ENCODE peak calls at places on chromosomes 3 and 15, in four cellular contexts. One of them, this sample, is unnamed.

GRCh38 chr3:130700541-130700940 is 46.1 kb downstream of the PIK3R4 start:
- DNase-seq in brain microvascular endothelial cell: no peak
- DNase-seq in tibial nerve: peak
- DNase-seq in heart right ventricle: no peak
- DNase-seq in this sample: no peak

GRCh38 chr3:86563358-86563970 is 427.5 kb downstream of the VGLL3 start:
- DNase-seq in brain microvascular endothelial cell: no peak
- DNase-seq in tibial nerve: no peak
- DNase-seq in heart right ventricle: no peak
- DNase-seq in this sample: no peak

GRCh38 chr3:149367021-149367840 is 10.2 kb downstream of the TM4SF1 start:
- DNase-seq in brain microvascular endothelial cell: peak
- DNase-seq in tibial nerve: no peak
- DNase-seq in heart right ventricle: no peak
- DNase-seq in this sample: no peak

GRCh38 chr15:34782901-34783300 is 12.4 kb downstream of the ACTC1 start:
- DNase-seq in brain microvascular endothelial cell: no peak
- DNase-seq in tibial nerve: no peak
- DNase-seq in heart right ventricle: no peak
- DNase-seq in this sample: no peak

GRCh38 chr3:194364652-194365434 is 4.7 kb downstream of the LRRC15 start:
- DNase-seq in brain microvascular endothelial cell: peak
- DNase-seq in tibial nerve: no peak
- DNase-seq in heart right ventricle: peak
- DNase-seq in this sample: no peak

GRCh38 chr3:29802057-29802456 is 521.2 kb downstream of the RBMS3 start:
- DNase-seq in brain microvascular endothelial cell: peak
- DNase-seq in tibial nerve: no peak
- DNase-seq in heart right ventricle: no peak
- DNase-seq in this sample: no peak

GRCh38 chr15:35673093-35673573 is 127.2 kb upstream of the DPH6 start:
- DNase-seq in brain microvascular endothelial cell: no peak
- DNase-seq in tibial nerve: no peak
- DNase-seq in heart right ventricle: no peak
- DNase-seq in this sample: no peak

GRCh38 chr3:187072102-187072501 is 67.2 kb downstream of the RPL39L start:
- DNase-seq in brain microvascular endothelial cell: no peak
- DNase-seq in tibial nerve: no peak
- DNase-seq in heart right ventricle: no peak
- DNase-seq in this sample: no peak

GRCh38 chr3:109952924-109953323 is 615.6 kb upstream of the DPPA4 start:
- DNase-seq in brain microvascular endothelial cell: peak
- DNase-seq in tibial nerve: no peak
- DNase-seq in heart right ventricle: no peak
- DNase-seq in this sample: no peak

GRCh38 chr15:20644896-20645295 is 103.3 kb upstream of the GOLGA6L6 start:
- DNase-seq in brain microvascular endothelial cell: no peak
- DNase-seq in tibial nerve: no peak
- DNase-seq in heart right ventricle: no peak
- DNase-seq in this sample: no peak

GRCh38 chr15:52529289-52529929 is 729 bp upstream of the MYO5A start:
- DNase-seq in brain microvascular endothelial cell: peak
- DNase-seq in tibial nerve: no peak
- DNase-seq in heart right ventricle: no peak
- DNase-seq in this sample: no peak

GRCh38 chr3:21142949-21143348 is 608.1 kb downstream of the ZNF385D start:
- DNase-seq in brain microvascular endothelial cell: no peak
- DNase-seq in tibial nerve: no peak
- DNase-seq in heart right ventricle: no peak
- DNase-seq in this sample: no peak

GRCh38 chr3:152272771-152273242 is 4.1 kb downstream of the MBNL1 start:
- DNase-seq in brain microvascular endothelial cell: peak
- DNase-seq in tibial nerve: no peak
- DNase-seq in heart right ventricle: no peak
- DNase-seq in this sample: no peak

GRCh38 chr3:57826952-57827723 is 71.0 kb downstream of the SLMAP start:
- DNase-seq in brain microvascular endothelial cell: no peak
- DNase-seq in tibial nerve: no peak
- DNase-seq in heart right ventricle: no peak
- DNase-seq in this sample: no peak

GRCh38 chr15:100873029-100873677 is 6.5 kb upstream of the ALDH1A3 start:
- DNase-seq in brain microvascular endothelial cell: peak
- DNase-seq in tibial nerve: peak
- DNase-seq in heart right ventricle: no peak
- DNase-seq in this sample: peak

GRCh38 chr3:69504232-69504631 is 118.3 kb upstream of the FRMD4B start:
- DNase-seq in brain microvascular endothelial cell: peak
- DNase-seq in tibial nerve: no peak
- DNase-seq in heart right ventricle: no peak
- DNase-seq in this sample: no peak

GRCh38 chr3:30155755-30156154 is 450.6 kb upstream of the TGFBR2 start:
- DNase-seq in brain microvascular endothelial cell: no peak
- DNase-seq in tibial nerve: no peak
- DNase-seq in heart right ventricle: no peak
- DNase-seq in this sample: no peak

GRCh38 chr3:124666067-124666466 is 64.2 kb upstream of the UMPS start:
- DNase-seq in brain microvascular endothelial cell: no peak
- DNase-seq in tibial nerve: no peak
- DNase-seq in heart right ventricle: no peak
- DNase-seq in this sample: no peak

GRCh38 chr3:16124636-16125035 is 49.8 kb upstream of the GALNT15 start:
- DNase-seq in brain microvascular endothelial cell: peak
- DNase-seq in tibial nerve: no peak
- DNase-seq in heart right ventricle: no peak
- DNase-seq in this sample: no peak

GRCh38 chr15:50241684-50242450 is 23.7 kb downstream of the HDC start:
- DNase-seq in brain microvascular endothelial cell: peak
- DNase-seq in tibial nerve: no peak
- DNase-seq in heart right ventricle: no peak
- DNase-seq in this sample: no peak

GRCh38 chr15:41698779-41699178 is 38.6 kb downstream of the MGA start:
- DNase-seq in brain microvascular endothelial cell: peak
- DNase-seq in tibial nerve: no peak
- DNase-seq in heart right ventricle: no peak
- DNase-seq in this sample: no peak

GRCh38 chr15:42137461-42138261 is 18.8 kb downstream of the PLA2G4F start:
- DNase-seq in brain microvascular endothelial cell: peak
- DNase-seq in tibial nerve: peak
- DNase-seq in heart right ventricle: no peak
- DNase-seq in this sample: no peak

GRCh38 chr3:124063168-124063909 is 71.4 kb upstream of the ROPN1 start:
- DNase-seq in brain microvascular endothelial cell: no peak
- DNase-seq in tibial nerve: no peak
- DNase-seq in heart right ventricle: no peak
- DNase-seq in this sample: no peak

GRCh38 chr15:51030649-51031316 is 63.9 kb downstream of the TNFAIP8L3 start:
- DNase-seq in brain microvascular endothelial cell: peak
- DNase-seq in tibial nerve: no peak
- DNase-seq in heart right ventricle: no peak
- DNase-seq in this sample: no peak

GRCh38 chr3:126811530-126811929 is 107.5 kb downstream of the CHCHD6 start:
- DNase-seq in brain microvascular endothelial cell: peak
- DNase-seq in tibial nerve: no peak
- DNase-seq in heart right ventricle: no peak
- DNase-seq in this sample: no peak

GRCh38 chr3:167483708-167484475 is 10.1 kb upstream of the SERPINI2 start:
- DNase-seq in brain microvascular endothelial cell: no peak
- DNase-seq in tibial nerve: no peak
- DNase-seq in heart right ventricle: no peak
- DNase-seq in this sample: no peak

GRCh38 chr3:13890377-13891016 is 10.6 kb upstream of the WNT7A start:
- DNase-seq in brain microvascular endothelial cell: no peak
- DNase-seq in tibial nerve: no peak
- DNase-seq in heart right ventricle: no peak
- DNase-seq in this sample: no peak

GRCh38 chr3:134260984-134261383 is 10.3 kb upstream of the RYK start:
- DNase-seq in brain microvascular endothelial cell: no peak
- DNase-seq in tibial nerve: no peak
- DNase-seq in heart right ventricle: no peak
- DNase-seq in this sample: no peak

GRCh38 chr3:76131396-76132153 is 346.2 kb upstream of the ZNF717 start:
- DNase-seq in brain microvascular endothelial cell: peak
- DNase-seq in tibial nerve: no peak
- DNase-seq in heart right ventricle: no peak
- DNase-seq in this sample: no peak

GRCh38 chr3:188003188-188004171 is 150.5 kb upstream of the LPP start:
- DNase-seq in brain microvascular endothelial cell: no peak
- DNase-seq in tibial nerve: no peak
- DNase-seq in heart right ventricle: no peak
- DNase-seq in this sample: no peak

GRCh38 chr3:13879946-13880810 is at the start of gene WNT7A:
- DNase-seq in brain microvascular endothelial cell: no peak
- DNase-seq in tibial nerve: no peak
- DNase-seq in heart right ventricle: no peak
- DNase-seq in this sample: peak

GRCh38 chr3:189727898-189728297 is 96.7 kb downstream of the TP63 start:
- DNase-seq in brain microvascular endothelial cell: no peak
- DNase-seq in tibial nerve: no peak
- DNase-seq in heart right ventricle: no peak
- DNase-seq in this sample: no peak

GRCh38 chr3:106794442-106794841 is 582.8 kb upstream of the CCDC54 start:
- DNase-seq in brain microvascular endothelial cell: no peak
- DNase-seq in tibial nerve: no peak
- DNase-seq in heart right ventricle: no peak
- DNase-seq in this sample: no peak

GRCh38 chr3:8443829-8444791 is 57.5 kb upstream of the LMCD1 start:
- DNase-seq in brain microvascular endothelial cell: peak
- DNase-seq in tibial nerve: peak
- DNase-seq in heart right ventricle: peak
- DNase-seq in this sample: peak

GRCh38 chr15:38128389-38128788 is 124.2 kb upstream of the SPRED1 start:
- DNase-seq in brain microvascular endothelial cell: no peak
- DNase-seq in tibial nerve: no peak
- DNase-seq in heart right ventricle: no peak
- DNase-seq in this sample: no peak
- H3K27ac ChIP-seq in brain microvascular endothelial cell: peak
- H3K27ac ChIP-seq in tibial nerve: no peak
- H3K27ac ChIP-seq in heart right ventricle: no peak
- H3K27ac ChIP-seq in this sample: no peak

DNA sequence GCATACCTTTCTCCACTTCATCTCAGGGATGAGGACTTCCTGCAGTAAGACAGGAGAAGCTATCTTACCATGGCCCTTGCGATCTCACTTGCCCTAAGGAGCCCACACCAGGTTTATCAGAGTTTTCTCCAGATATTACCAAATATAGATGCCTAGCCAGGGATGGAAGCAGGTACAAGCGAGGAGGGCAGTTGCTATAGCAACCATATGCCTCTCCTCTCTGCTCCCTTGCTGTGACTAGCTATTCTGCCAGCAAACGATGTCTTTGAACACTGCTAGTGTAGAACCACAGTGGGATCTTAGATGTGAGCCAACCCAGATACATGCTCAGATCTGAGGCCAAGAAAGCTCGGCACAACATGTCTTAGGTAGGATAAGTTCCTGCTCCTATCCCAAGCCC is 33.9 kb downstream of the GRAMD2A start:
- DNase-seq in brain microvascular endothelial cell: no peak
- DNase-seq in tibial nerve: no peak
- DNase-seq in heart right ventricle: no peak
- DNase-seq in this sample: no peak
- TF ChIP-seq CTCF in brain microvascular endothelial cell: no peak
- TF ChIP-seq CTCF in tibial nerve: no peak
- TF ChIP-seq CTCF in heart right ventricle: no peak
- TF ChIP-seq CTCF in this sample: no peak

GRCh38 chr15:99683000-99683670 is 50.1 kb downstream of the LYSMD4 start:
- DNase-seq in brain microvascular endothelial cell: no peak
- DNase-seq in tibial nerve: no peak
- DNase-seq in heart right ventricle: no peak
- DNase-seq in this sample: no peak
- H3K27ac ChIP-seq in brain microvascular endothelial cell: peak
- H3K27ac ChIP-seq in tibial nerve: no peak
- H3K27ac ChIP-seq in heart right ventricle: peak
- H3K27ac ChIP-seq in this sample: no peak

GRCh38 chr3:196317702-196318467 is at the start of gene DYNLT2B:
- DNase-seq in brain microvascular endothelial cell: peak
- DNase-seq in tibial nerve: peak
- DNase-seq in heart right ventricle: peak
- DNase-seq in this sample: peak
- TF ChIP-seq CTCF in brain microvascular endothelial cell: no peak
- TF ChIP-seq CTCF in tibial nerve: no peak
- TF ChIP-seq CTCF in heart right ventricle: no peak
- TF ChIP-seq CTCF in this sample: peak

This sample was measured in dorsolateral prefrontal cortex.